ENCODE peak calls at places on chromosome 12, in ten cellular contexts. N is germinal center; A is activated CD8-positive, alpha-beta memory T cell treated with anti-CD3 and anti-CD28 coated beads, Interleukin-2, amount 50 U/mL, for 4 hours; X is fibroblast of pulmonary artery; R is iPS-NIHi11; K is glutamatergic neuron; C is activated CD4-positive, CD25-positive, alpha-beta regulatory T cell treated with anti-CD3 and anti-CD28 coated beads, Interleukin-2, amount 50 U/mL, for 72 hours; F is retina; B is lung microvascular endothelial cell; W is glomerular endothelial cell. V is an unnamed sample.

GRCh38 chr12:57261385-57261784 is 10.4 kb upstream of the STAC3 start:
- DNase-seq in N (no peak), A (no peak), X (no peak), R (no peak), K (peak), C (no peak), F (no peak), B (no peak), W (no peak), V (no peak)

GRCh38 chr12:4228122-4228580 is 45.4 kb upstream of the CCND2 start:
- DNase-seq in N (no peak), A (no peak), X (no peak), R (peak), K (no peak), C (no peak), F (no peak), B (no peak), W (no peak), V (no peak)

GRCh38 chr12:10069099-10069498 is 29.7 kb downstream of the CLEC1A start:
- DNase-seq in N (no peak), A (no peak), X (peak), R (no peak), K (no peak), C (no peak), F (no peak), B (peak), W (peak), V (no peak)

GRCh38 chr12:91687052-91688017 is 458.3 kb downstream of the BTG1 start:
- DNase-seq in N (no peak), A (no peak), X (no peak), R (no peak), K (no peak), C (no peak), F (no peak), B (no peak), W (no peak), V (no peak)

GRCh38 chr12:23535441-23535840 is 414.0 kb downstream of the SOX5 start:
- DNase-seq in N (no peak), A (no peak), X (no peak), R (no peak), K (no peak), C (no peak), F (no peak), B (no peak), W (no peak), V (no peak)

GRCh38 chr12:110582286-110583136 is 607 bp downstream of the PPTC7 start:
- DNase-seq in N (peak), A (peak), X (peak), R (peak), K (peak), C (peak), F (peak), B (peak), W (no peak), V (peak)

GRCh38 chr12:25558566-25558965 is 5.5 kb upstream of the LMNTD1 start:
- DNase-seq in N (no peak), A (no peak), X (no peak), R (no peak), K (no peak), C (no peak), F (no peak), B (peak), W (no peak), V (no peak)

GRCh38 chr12:52076811-52077210 is 2.7 kb upstream of the SMIM41 start:
- DNase-seq in N (no peak), A (no peak), X (no peak), R (no peak), K (no peak), C (no peak), F (no peak), B (no peak), W (no peak), V (no peak)

GRCh38 chr12:2537868-2538541 is 256.8 kb upstream of the FKBP4 start:
- DNase-seq in N (no peak), A (no peak), X (no peak), R (no peak), K (no peak), C (no peak), F (no peak), B (no peak), W (no peak), V (no peak)

GRCh38 chr12:59808317-59808910 is 212.6 kb downstream of the SLC16A7 start:
- DNase-seq in N (peak), A (no peak), X (peak), R (peak), K (no peak), C (no peak), F (peak), B (peak), W (peak), V (peak)

GRCh38 chr12:2268478-2269286 is 215.9 kb downstream of the CACNA1C start:
- DNase-seq in N (no peak), A (no peak), X (peak), R (no peak), K (no peak), C (no peak), F (no peak), B (no peak), W (no peak), V (no peak)

GRCh38 chr12:70962226-70962794 is 41.8 kb upstream of the PTPRR start:
- DNase-seq in N (no peak), A (no peak), X (no peak), R (no peak), K (no peak), C (no peak), F (no peak), B (no peak), W (no peak), V (no peak)

GRCh38 chr12:9776795-9777194 is 16.1 kb upstream of the CD69 start:
- DNase-seq in N (no peak), A (no peak), X (no peak), R (no peak), K (no peak), C (no peak), F (no peak), B (no peak), W (no peak), V (no peak)

GRCh38 chr12:55619352-55620138 is 17.1 kb upstream of the OR10P1 start:
- DNase-seq in N (peak), A (peak), X (peak), R (peak), K (no peak), C (no peak), F (peak), B (peak), W (peak), V (peak)

GRCh38 chr12:80033457-80033856 is 65.9 kb upstream of the OTOGL start:
- DNase-seq in N (no peak), A (no peak), X (peak), R (no peak), K (no peak), C (no peak), F (no peak), B (peak), W (no peak), V (no peak)

GRCh38 chr12:29782821-29783772 is 645 bp downstream of the TMTC1 start:
- DNase-seq in N (no peak), A (no peak), X (peak), R (peak), K (peak), C (no peak), F (peak), B (peak), W (no peak), V (no peak)